ENCODE peak calls at places on chromosome X, in four cellular contexts. One of them, this sample, is unnamed.

GRCh38 chrX:129979207-129979920 is 3.1 kb upstream of the BCORL1 start:
- DNase-seq in IMR-90: no peak
- DNase-seq in H1: no peak
- DNase-seq in mesendoderm: peak; percentile 34
- DNase-seq in this sample: peak; percentile 36

GRCh38 chrX:132017431-132018185 is 5.5 kb upstream of the STK26 start:
- DNase-seq in H1: no peak
- DNase-seq in IMR-90: no peak
- DNase-seq in mesendoderm: no peak
- DNase-seq in this sample: no peak

GRCh38 chrX:118418811-118419251 is 72.9 kb downstream of the WDR44 start:
- DNase-seq in IMR-90: no peak
- DNase-seq in mesendoderm: peak; percentile 57
- DNase-seq in H1: peak; percentile 1
- DNase-seq in this sample: peak; percentile 55

GRCh38 chrX:24464498-24464835 is 619 bp upstream of the PDK3 start:
- DNase-seq in H1: no peak
- DNase-seq in mesendoderm: no peak
- DNase-seq in IMR-90: no peak
- DNase-seq in this sample: no peak

GRCh38 chrX:130097507-130098201 is 12.6 kb downstream of the ELF4 start:
- DNase-seq in H1: no peak
- DNase-seq in mesendoderm: peak; percentile 41
- DNase-seq in IMR-90: no peak
- DNase-seq in this sample: no peak

GRCh38 chrX:124726881-124727280 is 380.5 kb downstream of the SH2D1A start:
- DNase-seq in mesendoderm: no peak
- DNase-seq in H1: no peak
- DNase-seq in IMR-90: no peak
- DNase-seq in this sample: no peak

GRCh38 chrX:15646031-15646430 is 18.6 kb downstream of the CLTRN start:
- DNase-seq in mesendoderm: no peak
- DNase-seq in IMR-90: no peak
- DNase-seq in H1: no peak
- DNase-seq in this sample: peak; percentile 27

GRCh38 chrX:7233632-7234406 is 85.9 kb upstream of the PUDP start:
- DNase-seq in mesendoderm: no peak
- DNase-seq in IMR-90: no peak
- DNase-seq in H1: no peak
- DNase-seq in this sample: no peak

GRCh38 chrX:129655547-129656248 is 942 bp upstream of the APLN start:
- DNase-seq in H1: no peak
- DNase-seq in IMR-90: no peak
- DNase-seq in mesendoderm: peak; percentile 67
- DNase-seq in this sample: peak; percentile 59

GRCh38 chrX:132426695-132427281 is 62.0 kb downstream of the MBNL3 start:
- DNase-seq in IMR-90: peak; percentile 54
- DNase-seq in H1: no peak
- DNase-seq in mesendoderm: no peak
- DNase-seq in this sample: no peak

GRCh38 chrX:131854586-131854985 is 168.5 kb upstream of the STK26 start:
- DNase-seq in H1: no peak
- DNase-seq in mesendoderm: peak; percentile 7
- DNase-seq in IMR-90: no peak
- DNase-seq in this sample: no peak

GRCh38 chrX:41723305-41723704 is 676 bp upstream of the GPR82 start:
- DNase-seq in IMR-90: peak; percentile 4
- DNase-seq in mesendoderm: no peak
- DNase-seq in H1: no peak
- DNase-seq in this sample: no peak

GRCh38 chrX:147920161-147920666 is 8.5 kb downstream of the FMR1 start:
- DNase-seq in H1: no peak
- DNase-seq in mesendoderm: peak; percentile 34
- DNase-seq in IMR-90: no peak
- DNase-seq in this sample: no peak

GRCh38 chrX:21946925-21947641 is 6.6 kb downstream of the SMS start:
- DNase-seq in mesendoderm: peak; percentile 84
- DNase-seq in H1: no peak
- DNase-seq in IMR-90: peak; percentile 64
- DNase-seq in this sample: peak; percentile 40

GRCh38 chrX:20231598-20231997 is 35.1 kb downstream of the RPS6KA3 start:
- DNase-seq in H1: no peak
- DNase-seq in mesendoderm: no peak
- DNase-seq in IMR-90: no peak
- DNase-seq in this sample: no peak

GRCh38 chrX:137166591-137166990 is 132.8 kb upstream of the GPR101 start:
- DNase-seq in mesendoderm: peak; percentile 34
- DNase-seq in H1: peak; percentile 2
- DNase-seq in IMR-90: no peak
- DNase-seq in this sample: peak; percentile 37

GRCh38 chrX:109472939-109473713 is 8.8 kb downstream of the GUCY2F start:
- DNase-seq in mesendoderm: peak; percentile 77
- DNase-seq in IMR-90: peak; percentile 31
- DNase-seq in H1: no peak
- DNase-seq in this sample: peak; percentile 83

GRCh38 chrX:134738986-134739744 is 80.9 kb upstream of the PLAC1 start:
- DNase-seq in H1: no peak
- DNase-seq in IMR-90: no peak
- DNase-seq in mesendoderm: no peak
- DNase-seq in this sample: no peak

GRCh38 chrX:54721424-54721823 is 76.6 kb downstream of the ITIH6 start:
- DNase-seq in mesendoderm: no peak
- DNase-seq in H1: no peak
- DNase-seq in IMR-90: no peak
- DNase-seq in this sample: no peak

GRCh38 chrX:82813671-82814078 is 694.4 kb upstream of the POU3F4 start:
- DNase-seq in IMR-90: peak; percentile 22
- DNase-seq in mesendoderm: peak; percentile 61
- DNase-seq in H1: peak; percentile 0
- DNase-seq in this sample: no peak

GRCh38 chrX:72349190-72349589 is 43.5 kb upstream of the CITED1 start:
- DNase-seq in IMR-90: no peak
- DNase-seq in mesendoderm: peak; percentile 14
- DNase-seq in H1: no peak
- DNase-seq in this sample: no peak

GRCh38 chrX:67104982-67105757 is 438.7 kb upstream of the AR start:
- DNase-seq in IMR-90: no peak
- DNase-seq in H1: no peak
- DNase-seq in mesendoderm: no peak
- DNase-seq in this sample: no peak

GRCh38 chrX:154529206-154529612 is 13.2 kb upstream of the FAM3A start:
- DNase-seq in IMR-90: peak; percentile 15
- DNase-seq in H1: no peak
- DNase-seq in mesendoderm: no peak
- DNase-seq in this sample: no peak

GRCh38 chrX:121308276-121308805 is 260.9 kb downstream of the GLUD2 start:
- DNase-seq in mesendoderm: peak; percentile 44
- DNase-seq in H1: no peak
- DNase-seq in IMR-90: no peak
- DNase-seq in this sample: peak; percentile 35

DNA sequence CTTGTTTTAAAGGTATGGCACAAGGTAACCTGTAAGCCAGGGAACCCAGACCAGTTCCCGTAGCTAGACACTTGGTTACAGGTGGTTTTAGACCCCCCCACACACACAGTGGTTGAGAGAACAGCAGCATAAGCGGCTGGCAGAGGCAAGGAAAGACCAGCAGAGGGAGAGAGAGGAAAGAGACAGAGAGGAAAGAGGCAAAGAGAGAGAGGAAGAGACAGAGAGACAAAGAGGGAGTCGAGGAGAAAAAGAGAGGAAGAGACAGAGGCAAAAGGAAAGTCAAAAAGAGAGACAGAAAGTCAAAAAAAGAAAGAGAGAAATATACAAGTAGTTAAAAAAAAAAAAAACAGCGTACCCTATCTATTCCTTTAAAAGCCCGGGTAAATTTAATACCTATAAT is 19.5 kb upstream of the PCSK1N start:
- DNase-seq in mesendoderm: peak; percentile 55
- DNase-seq in IMR-90: no peak
- DNase-seq in H1: no peak
- DNase-seq in this sample: no peak
- H2BK5ac ChIP-seq in mesendoderm: no peak overlapping the region
- H2BK5ac ChIP-seq in IMR-90: no peak overlapping the region
- H2BK5ac ChIP-seq in H1: no peak overlapping the region
- H2BK5ac ChIP-seq in this sample: no peak overlapping the region

DNA sequence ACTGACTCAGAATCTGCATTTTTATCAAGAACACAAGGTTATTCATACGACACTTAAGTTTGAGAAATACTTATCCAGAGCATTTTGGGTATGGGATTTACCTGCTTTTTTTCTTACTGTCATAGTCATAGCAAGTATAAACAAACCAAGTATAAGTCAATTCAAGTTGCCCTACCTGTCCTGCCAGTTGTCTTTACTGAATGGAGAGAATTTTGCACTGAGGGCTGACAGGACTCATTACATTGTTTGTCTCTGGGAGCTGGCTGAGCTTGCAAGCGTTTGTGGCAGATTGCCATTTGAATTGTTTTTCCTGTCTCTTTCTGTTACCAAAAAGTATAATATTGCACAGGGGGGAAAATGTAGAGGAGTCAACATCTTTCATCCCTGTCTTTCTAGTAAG is 278.9 kb upstream of the MAGEC2 start:
- DNase-seq in H1: no peak
- DNase-seq in mesendoderm: no peak
- DNase-seq in IMR-90: no peak
- DNase-seq in this sample: no peak
- H4K5ac ChIP-seq in H1: no peak overlapping the region
- H4K5ac ChIP-seq in mesendoderm: no peak overlapping the region
- H4K5ac ChIP-seq in IMR-90: no peak overlapping the region
- H4K5ac ChIP-seq in this sample: no peak overlapping the region

GRCh38 chrX:12975670-12975965 is 708 bp downstream of the TMSB4X start:
- DNase-seq in mesendoderm: no peak
- DNase-seq in H1: no peak
- DNase-seq in IMR-90: no peak
- DNase-seq in this sample: no peak

GRCh38 chrX:12973561-12974216 is 1.2 kb upstream of the TMSB4X start:
- DNase-seq in mesendoderm: no peak
- DNase-seq in IMR-90: no peak
- DNase-seq in H1: no peak
- DNase-seq in this sample: no peak

GRCh38 chrX:12974217-12974796 is 603 bp upstream of the TMSB4X start:
- DNase-seq in H1: no peak
- DNase-seq in mesendoderm: peak; percentile 59
- DNase-seq in IMR-90: peak; percentile 54
- DNase-seq in this sample: peak; percentile 54

GRCh38 chrX:12975999-12976558 is 1.2 kb downstream of the TMSB4X start:
- DNase-seq in mesendoderm: peak; percentile 52
- DNase-seq in H1: no peak
- DNase-seq in IMR-90: peak; percentile 36
- DNase-seq in this sample: no peak

GRCh38 chrX:12974797-12975669 is at the start of gene TMSB4X:
- DNase-seq in H1: peak; percentile 33
- DNase-seq in IMR-90: peak; percentile 74
- DNase-seq in mesendoderm: peak; percentile 87
- DNase-seq in this sample: peak; percentile 86
- H2BK5ac ChIP-seq in H1: peak within 1 kb of the TSS; percentile 52
- H2BK5ac ChIP-seq in IMR-90: peak within 1 kb of the TSS; percentile 86
- H2BK5ac ChIP-seq in mesendoderm: no peak within 1 kb of the TSS
- H2BK5ac ChIP-seq in this sample: peak within 1 kb of the TSS; percentile 90

GRCh38 chrX:151973262-151973661 is 1.2 kb downstream of the GABRE start:
- DNase-seq in IMR-90: no peak
- DNase-seq in H1: no peak
- DNase-seq in mesendoderm: peak; percentile 29
- DNase-seq in this sample: no peak

GRCh38 chrX:151974336-151975227 is at the start of gene GABRE:
- DNase-seq in mesendoderm: peak; percentile 59
- DNase-seq in IMR-90: no peak
- DNase-seq in H1: no peak
- DNase-seq in this sample: peak; percentile 44

GRCh38 chrX:151975228-151975593 is 735 bp upstream of the GABRE start:
- DNase-seq in IMR-90: no peak
- DNase-seq in H1: no peak
- DNase-seq in mesendoderm: peak; percentile 2
- DNase-seq in this sample: no peak

GRCh38 chrX:151975736-151976275 is 1.3 kb upstream of the GABRE start:
- DNase-seq in mesendoderm: no peak
- DNase-seq in IMR-90: no peak
- DNase-seq in H1: no peak
- DNase-seq in this sample: no peak

DNA sequence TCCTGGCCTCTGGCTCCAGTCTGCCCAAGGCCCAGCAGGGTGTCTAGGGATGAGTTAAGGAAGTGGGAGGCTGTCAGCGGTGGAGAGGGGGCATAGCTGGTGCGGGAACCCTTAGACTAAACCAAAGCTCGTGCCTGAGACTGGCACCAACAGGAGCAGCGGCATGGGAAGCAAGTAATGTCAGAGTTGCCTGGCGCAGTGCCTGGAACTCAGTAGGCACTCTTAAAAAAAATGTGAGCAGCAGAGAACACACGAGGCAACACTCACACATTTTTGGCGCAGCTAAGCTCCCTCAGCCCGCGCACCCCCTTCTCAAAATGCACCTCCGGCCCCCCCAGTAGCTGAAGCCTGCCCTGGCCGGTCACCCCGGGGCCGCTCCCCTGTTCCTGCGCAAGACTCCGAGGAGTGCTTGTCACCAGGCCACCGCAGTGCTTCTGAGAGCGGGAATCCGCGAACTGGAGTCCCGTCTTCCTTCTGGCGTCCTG is 583 bp downstream of the GABRE start:
- DNase-seq in mesendoderm: peak; percentile 47
- DNase-seq in H1: no peak
- DNase-seq in IMR-90: no peak
- DNase-seq in this sample: peak; percentile 33
- H4K5ac ChIP-seq in mesendoderm: no peak overlapping the region
- H4K5ac ChIP-seq in H1: no peak overlapping the region
- H4K5ac ChIP-seq in IMR-90: no peak overlapping the region
- H4K5ac ChIP-seq in this sample: no peak overlapping the region

GRCh38 chrX:9788908-9789307 is 2.7 kb downstream of the SHROOM2 start:
- DNase-seq in IMR-90: peak; percentile 55
- DNase-seq in H1: no peak
- DNase-seq in mesendoderm: no peak
- DNase-seq in this sample: no peak

GRCh38 chrX:9785944-9786741 is at the start of gene SHROOM2:
- DNase-seq in H1: no peak
- DNase-seq in mesendoderm: no peak
- DNase-seq in IMR-90: no peak
- DNase-seq in this sample: no peak

GRCh38 chrX:9786839-9787635 is 808 bp downstream of the SHROOM2 start:
- DNase-seq in H1: no peak
- DNase-seq in mesendoderm: no peak
- DNase-seq in IMR-90: no peak
- DNase-seq in this sample: no peak

GRCh38 chrX:9790866-9791265 is 4.6 kb downstream of the SHROOM2 start:
- DNase-seq in H1: no peak
- DNase-seq in mesendoderm: no peak
- DNase-seq in IMR-90: peak; percentile 53
- DNase-seq in this sample: no peak

DNA sequence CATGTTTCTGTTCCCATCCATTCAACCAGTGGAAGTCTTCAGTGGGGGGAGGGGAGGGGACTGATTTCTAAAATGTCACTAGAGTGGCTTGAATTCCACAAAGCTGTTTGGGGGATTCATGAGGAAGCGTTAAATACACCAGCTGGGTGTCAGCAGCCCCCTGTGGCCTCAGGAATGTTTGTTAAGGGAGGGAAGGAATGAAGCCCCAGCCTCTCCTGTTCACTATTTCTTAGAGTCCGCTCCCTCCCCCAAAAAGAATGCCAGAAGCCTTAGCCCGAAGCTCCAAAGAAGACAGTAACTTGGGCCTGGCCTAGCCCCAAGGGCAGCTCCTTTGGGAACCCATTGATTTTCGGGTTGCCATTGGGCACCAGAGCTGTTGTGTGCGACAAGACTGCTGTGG is 3.3 kb downstream of the SHROOM2 start:
- DNase-seq in mesendoderm: peak; percentile 92
- DNase-seq in IMR-90: no peak
- DNase-seq in H1: peak; percentile 21
- DNase-seq in this sample: no peak
- H2BK5ac ChIP-seq in mesendoderm: no peak overlapping the region
- H2BK5ac ChIP-seq in IMR-90: no peak overlapping the region
- H2BK5ac ChIP-seq in H1: peak overlapping the region; percentile 75
- H2BK5ac ChIP-seq in this sample: no peak overlapping the region

This sample was measured in H9.